ENCODE peak calls at places on chromosomes 6 and 20, in ten cellular contexts. K, T, A, R, I, Z, O, S, Q and N are unnamed samples.

GRCh38 chr6:14072084-14072483 is 45.5 kb upstream of the CD83 start:
- DNase-seq in K (no peak), T (no peak), A (no peak), R (no peak), I (no peak), Z (peak; percentile 20), O (no peak), S (no peak), Q (no peak), N (no peak)

GRCh38 chr6:166635146-166635545 is 8.1 kb upstream of the RPS6KA2 start:
- DNase-seq in K (no peak), T (no peak), A (no peak), R (no peak), I (no peak), Z (no peak), O (no peak), S (no peak), Q (no peak), N (no peak)

GRCh38 chr6:69398729-69399128 is 398.1 kb downstream of the LMBRD1 start:
- DNase-seq in K (no peak), T (peak; percentile 87), A (no peak), R (no peak), I (no peak), Z (no peak), O (no peak), S (no peak), Q (no peak), N (no peak)

GRCh38 chr6:63418741-63419140 is 99.0 kb upstream of the LGSN start:
- DNase-seq in K (no peak), T (no peak), A (no peak), R (no peak), I (peak; percentile 74), Z (no peak), O (no peak), S (no peak), Q (no peak), N (no peak)

GRCh38 chr6:166087246-166087645 is 80.4 kb downstream of the TBXT start:
- DNase-seq in K (no peak), T (no peak), A (no peak), R (no peak), I (no peak), Z (no peak), O (no peak), S (no peak), Q (no peak), N (no peak)

GRCh38 chr20:14919473-14920157 is 582.2 kb upstream of the FLRT3 start:
- DNase-seq in K (peak; percentile 51), T (no peak), A (peak; percentile 58), R (peak; percentile 66), I (no peak), Z (no peak), O (no peak), S (no peak), Q (no peak), N (peak; percentile 86)

GRCh38 chr20:47379433-47380150 is 23.1 kb upstream of the ZMYND8 start:
- DNase-seq in K (no peak), T (no peak), A (peak; percentile 63), R (no peak), I (no peak), Z (peak; percentile 93), O (no peak), S (no peak), Q (no peak), N (no peak)

GRCh38 chr6:81572020-81572419 is 180.5 kb downstream of the TENT5A start:
- DNase-seq in K (no peak), T (no peak), A (no peak), R (no peak), I (no peak), Z (no peak), O (no peak), S (no peak), Q (no peak), N (no peak)

GRCh38 chr20:63053430-63054102 is 46.8 kb upstream of the BHLHE23 start:
- DNase-seq in K (no peak), T (no peak), A (no peak), R (peak; percentile 40), I (no peak), Z (no peak), O (no peak), S (no peak), Q (no peak), N (no peak)

GRCh38 chr20:63054103-63054474 is 47.3 kb upstream of the BHLHE23 start:
- DNase-seq in K (no peak), T (no peak), A (no peak), R (peak; percentile 39), I (no peak), Z (no peak), O (no peak), S (no peak), Q (no peak), N (no peak)

GRCh38 chr20:63051186-63051860 is 44.6 kb upstream of the BHLHE23 start:
- DNase-seq in K (no peak), T (no peak), A (no peak), R (no peak), I (no peak), Z (no peak), O (no peak), S (no peak), Q (no peak), N (no peak)

GRCh38 chr20:63051911-63052310 is 45.1 kb upstream of the BHLHE23 start:
- DNase-seq in K (no peak), T (no peak), A (no peak), R (peak; percentile 25), I (no peak), Z (no peak), O (peak; percentile 11), S (no peak), Q (no peak), N (no peak)

DNA sequence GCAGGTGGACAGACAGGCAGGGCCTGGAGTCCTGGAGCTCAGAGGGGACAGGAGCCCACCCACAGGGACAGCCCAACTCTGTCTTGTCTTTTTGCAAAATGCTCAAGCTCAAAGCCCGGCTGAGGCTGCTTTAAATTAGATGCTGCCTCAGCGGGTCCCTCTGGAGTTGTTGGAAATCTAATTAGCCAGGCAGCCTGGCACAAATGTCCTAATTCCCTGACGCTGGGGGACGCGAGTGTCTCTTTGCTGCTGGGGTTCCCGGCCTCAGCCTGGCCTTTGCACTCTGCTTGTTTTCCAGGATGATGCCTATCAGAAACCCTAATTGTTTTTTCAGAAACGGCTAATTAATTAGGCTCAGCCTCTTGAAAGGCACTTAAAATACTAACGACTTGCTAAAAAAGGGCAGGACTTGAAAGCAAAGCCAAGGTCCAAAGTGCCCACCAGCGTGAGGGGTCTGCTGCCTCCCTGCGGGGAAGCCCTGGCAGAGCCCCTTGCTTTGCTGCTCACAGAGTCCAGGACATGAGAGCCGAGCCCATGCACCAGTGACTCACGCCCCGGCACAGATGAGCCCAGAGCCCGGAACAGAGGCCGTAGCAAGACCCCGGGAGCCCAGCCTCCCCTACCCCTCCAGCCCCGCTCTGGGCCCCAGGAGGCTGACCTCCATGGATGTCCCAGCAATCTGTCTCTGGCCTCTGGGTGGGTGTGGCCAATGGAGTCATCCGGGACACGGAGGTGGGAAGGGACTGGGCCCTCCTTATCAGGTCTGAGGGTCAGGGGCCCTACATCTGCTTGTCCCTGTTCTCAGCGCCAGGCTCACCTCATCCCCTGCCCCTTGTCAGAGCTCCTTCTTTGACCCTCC is 46.0 kb upstream of the BHLHE23 start:
- DNase-seq in K (no peak), T (no peak), A (no peak), R (peak; percentile 33), I (no peak), Z (no peak), O (peak; percentile 48), S (no peak), Q (no peak), N (no peak)
- TF ChIP-seq CTCF in K (no peak), T (no peak), A (no peak), R (no peak), I (peak; percentile 51), Z (no peak), O (no peak), S (no peak), Q (no peak), N (no peak)

DNA sequence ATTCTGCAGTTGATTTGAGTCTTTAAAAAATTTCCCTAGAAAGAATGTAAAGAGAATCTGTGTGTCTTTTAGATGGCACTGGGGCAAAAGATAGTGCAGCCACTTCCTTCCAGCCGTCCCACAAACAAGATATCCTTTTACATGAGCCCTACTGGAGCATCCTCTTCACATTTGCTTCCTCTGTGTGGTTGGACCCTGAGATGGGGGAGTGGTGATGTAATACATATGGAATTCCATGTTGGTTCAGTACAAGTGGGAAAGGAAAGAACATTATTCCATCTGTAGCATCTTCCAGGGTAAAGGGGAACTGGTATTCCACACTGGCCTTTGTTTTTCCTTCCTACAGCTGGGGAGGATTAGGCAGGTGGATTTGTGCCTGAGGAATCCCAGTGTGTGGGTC is 78.9 kb upstream of the ISM1 start:
- DNase-seq in K (peak; percentile 37), T (no peak), A (no peak), R (no peak), I (peak; percentile 35), Z (no peak), O (no peak), S (no peak), Q (no peak), N (no peak)
- TF ChIP-seq CTCF in K (no peak), T (no peak), A (no peak), R (no peak), I (no peak), Z (no peak), O (no peak), S (no peak), Q (no peak), N (no peak)

DNA sequence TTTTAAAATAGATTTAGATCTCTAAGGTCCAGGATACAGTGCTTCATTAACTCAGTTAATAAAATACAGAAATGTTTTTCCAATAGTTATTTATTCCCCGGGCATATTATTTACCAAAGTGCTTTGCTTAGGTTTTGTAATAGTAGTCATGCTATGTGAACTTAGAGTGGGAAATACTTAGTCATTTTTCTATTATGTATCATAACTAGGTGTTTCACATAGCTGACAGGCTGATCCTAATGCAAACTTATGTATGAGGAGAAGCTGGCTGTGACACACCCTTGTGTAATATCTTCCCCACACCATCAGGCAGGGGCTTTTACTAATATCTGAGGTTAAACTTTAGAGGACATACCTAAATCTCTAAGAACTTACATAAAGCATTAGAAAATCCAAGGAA is 277.7 kb upstream of the RIMS1 start:
- DNase-seq in K (no peak), T (no peak), A (peak; percentile 21), R (no peak), I (no peak), Z (no peak), O (no peak), S (no peak), Q (no peak), N (peak; percentile 94)
- TF ChIP-seq CTCF in K (no peak), T (no peak), A (no peak), R (no peak), I (no peak), Z (no peak), O (no peak), S (no peak), Q (no peak), N (no peak)

GRCh38 chr6:53154071-53154470 is 5.4 kb upstream of the GCM1 start:
- DNase-seq in K (no peak), T (no peak), A (no peak), R (no peak), I (no peak), Z (no peak), O (no peak), S (no peak), Q (no peak), N (no peak)

GRCh38 chr6:53154794-53155193 is 6.2 kb upstream of the GCM1 start:
- DNase-seq in K (no peak), T (no peak), A (no peak), R (no peak), I (no peak), Z (no peak), O (no peak), S (no peak), Q (no peak), N (no peak)

GRCh38 chr6:53152576-53152975 is 3.9 kb upstream of the GCM1 start:
- DNase-seq in K (no peak), T (no peak), A (no peak), R (no peak), I (no peak), Z (no peak), O (no peak), S (no peak), Q (no peak), N (no peak)

GRCh38 chr6:53148684-53149083 is at the start of gene GCM1:
- DNase-seq in K (no peak), T (no peak), A (no peak), R (no peak), I (peak; percentile 41), Z (no peak), O (no peak), S (no peak), Q (no peak), N (no peak)

DNA sequence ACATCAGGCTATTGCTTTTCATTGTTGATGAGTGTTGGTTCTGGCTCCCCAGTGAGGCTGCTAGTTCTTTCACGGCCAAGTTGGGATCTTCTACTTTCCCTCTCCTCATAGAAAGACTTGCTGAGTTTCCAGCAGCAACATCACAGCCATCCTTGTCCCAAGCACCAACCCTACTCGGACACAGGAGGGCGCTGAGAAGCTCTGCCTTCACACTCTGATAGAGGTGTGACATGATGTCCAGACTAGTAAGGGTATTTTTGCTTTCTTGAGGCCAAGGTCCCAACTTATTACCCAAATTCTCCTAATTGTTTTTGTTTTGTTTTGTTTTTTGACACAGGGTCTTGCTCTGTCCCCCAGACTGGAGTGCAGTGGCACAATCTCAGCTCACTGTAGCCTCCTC is 3.0 kb upstream of the GCM1 start:
- DNase-seq in K (no peak), T (peak; percentile 40), A (peak; percentile 18), R (no peak), I (peak; percentile 40), Z (peak; percentile 26), O (no peak), S (peak; percentile 21), Q (no peak), N (no peak)
- TF ChIP-seq CTCF in K (peak; percentile 43), T (peak; percentile 62), A (no peak), R (peak; percentile 9), I (peak; percentile 62), Z (peak; percentile 45), O (no peak), S (peak; percentile 50), Q (no peak), N (peak; percentile 10)